ENCODE peak calls at places on chromosomes 6 and 20, in five cellular contexts. One of them, this sample, is unnamed.
A peak's percentile ranks its signal among the peaks of the same experiment; 100 is the strongest.

GRCh38 chr20:4519530-4519929 is 202.2 kb upstream of the PRND start:
- DNase-seq in CD8-positive, alpha-beta memory T cell: no peak
- DNase-seq in CD4-positive, CD25-positive, alpha-beta regulatory T cell: no peak
- DNase-seq in neuronal stem cell: peak; percentile 2
- DNase-seq in IMR-90: no peak
- DNase-seq in this sample: no peak

GRCh38 chr20:35575958-35576357 is 34.1 kb downstream of the ERGIC3 start:
- DNase-seq in CD8-positive, alpha-beta memory T cell: no peak
- DNase-seq in CD4-positive, CD25-positive, alpha-beta regulatory T cell: no peak
- DNase-seq in neuronal stem cell: no peak
- DNase-seq in IMR-90: no peak
- DNase-seq in this sample: no peak

GRCh38 chr6:75409286-75409685 is 84.3 kb downstream of the FILIP1 start:
- DNase-seq in CD8-positive, alpha-beta memory T cell: no peak
- DNase-seq in CD4-positive, CD25-positive, alpha-beta regulatory T cell: no peak
- DNase-seq in neuronal stem cell: no peak
- DNase-seq in IMR-90: peak; percentile 80
- DNase-seq in this sample: no peak

GRCh38 chr6:118263929-118264486 is 284.1 kb upstream of the PLN start:
- DNase-seq in CD8-positive, alpha-beta memory T cell: no peak
- DNase-seq in CD4-positive, CD25-positive, alpha-beta regulatory T cell: no peak
- DNase-seq in neuronal stem cell: peak; percentile 31
- DNase-seq in IMR-90: peak; percentile 1
- DNase-seq in this sample: no peak

GRCh38 chr6:131946992-131947955 is 3.9 kb downstream of the CCN2 start:
- DNase-seq in CD8-positive, alpha-beta memory T cell: no peak
- DNase-seq in CD4-positive, CD25-positive, alpha-beta regulatory T cell: no peak
- DNase-seq in neuronal stem cell: no peak
- DNase-seq in IMR-90: peak; percentile 84
- DNase-seq in this sample: no peak

GRCh38 chr6:137878810-137879285 is 11.8 kb downstream of the TNFAIP3 start:
- DNase-seq in CD8-positive, alpha-beta memory T cell: no peak
- DNase-seq in CD4-positive, CD25-positive, alpha-beta regulatory T cell: no peak
- DNase-seq in neuronal stem cell: peak; percentile 51
- DNase-seq in IMR-90: no peak
- DNase-seq in this sample: no peak

GRCh38 chr6:11875325-11876109 is 96.9 kb upstream of the ADTRP start:
- DNase-seq in CD8-positive, alpha-beta memory T cell: no peak
- DNase-seq in CD4-positive, CD25-positive, alpha-beta regulatory T cell: no peak
- DNase-seq in neuronal stem cell: peak; percentile 20
- DNase-seq in IMR-90: no peak
- DNase-seq in this sample: no peak

GRCh38 chr20:51966296-51966971 is 164.1 kb upstream of the SALL4 start:
- DNase-seq in CD8-positive, alpha-beta memory T cell: no peak
- DNase-seq in CD4-positive, CD25-positive, alpha-beta regulatory T cell: no peak
- DNase-seq in neuronal stem cell: peak; percentile 57
- DNase-seq in IMR-90: peak; percentile 63
- DNase-seq in this sample: no peak

GRCh38 chr20:64219730-64220129 is 35.8 kb upstream of the PCMTD2 start:
- DNase-seq in CD8-positive, alpha-beta memory T cell: no peak
- DNase-seq in CD4-positive, CD25-positive, alpha-beta regulatory T cell: no peak
- DNase-seq in neuronal stem cell: no peak
- DNase-seq in IMR-90: no peak
- DNase-seq in this sample: no peak

GRCh38 chr20:9375221-9375681 is 139.1 kb upstream of the LAMP5 start:
- DNase-seq in CD8-positive, alpha-beta memory T cell: no peak
- DNase-seq in CD4-positive, CD25-positive, alpha-beta regulatory T cell: no peak
- DNase-seq in neuronal stem cell: no peak
- DNase-seq in IMR-90: peak; percentile 71
- DNase-seq in this sample: no peak

GRCh38 chr6:43302126-43302525 is 4.1 kb downstream of the SLC22A7 start:
- DNase-seq in CD8-positive, alpha-beta memory T cell: no peak
- DNase-seq in CD4-positive, CD25-positive, alpha-beta regulatory T cell: no peak
- DNase-seq in neuronal stem cell: no peak
- DNase-seq in IMR-90: no peak
- DNase-seq in this sample: no peak

GRCh38 chr6:102150549-102150948 is 757.0 kb downstream of the GRIK2 start:
- DNase-seq in CD8-positive, alpha-beta memory T cell: no peak
- DNase-seq in CD4-positive, CD25-positive, alpha-beta regulatory T cell: no peak
- DNase-seq in neuronal stem cell: no peak
- DNase-seq in IMR-90: no peak
- DNase-seq in this sample: no peak

GRCh38 chr6:108174371-108175175 is 8.8 kb downstream of the NR2E1 start:
- DNase-seq in CD8-positive, alpha-beta memory T cell: no peak
- DNase-seq in CD4-positive, CD25-positive, alpha-beta regulatory T cell: no peak
- DNase-seq in neuronal stem cell: peak; percentile 69
- DNase-seq in IMR-90: peak; percentile 44
- DNase-seq in this sample: no peak

GRCh38 chr6:151078655-151079054 is 161.1 kb upstream of the AKAP12 start:
- DNase-seq in CD8-positive, alpha-beta memory T cell: no peak
- DNase-seq in CD4-positive, CD25-positive, alpha-beta regulatory T cell: no peak
- DNase-seq in neuronal stem cell: no peak
- DNase-seq in IMR-90: no peak
- DNase-seq in this sample: no peak

GRCh38 chr20:32004963-32005362 is 5.3 kb upstream of the CCM2L start:
- DNase-seq in CD8-positive, alpha-beta memory T cell: peak; percentile 8
- DNase-seq in CD4-positive, CD25-positive, alpha-beta regulatory T cell: no peak
- DNase-seq in neuronal stem cell: no peak
- DNase-seq in IMR-90: peak; percentile 36
- DNase-seq in this sample: no peak

GRCh38 chr6:106557837-106558236 is 71.5 kb downstream of the RTN4IP1 start:
- DNase-seq in CD8-positive, alpha-beta memory T cell: no peak
- DNase-seq in CD4-positive, CD25-positive, alpha-beta regulatory T cell: no peak
- DNase-seq in neuronal stem cell: no peak
- DNase-seq in IMR-90: no peak
- DNase-seq in this sample: no peak

GRCh38 chr6:110401585-110402176 is 13.7 kb downstream of the DDO start:
- DNase-seq in CD8-positive, alpha-beta memory T cell: no peak
- DNase-seq in CD4-positive, CD25-positive, alpha-beta regulatory T cell: no peak
- DNase-seq in neuronal stem cell: no peak
- DNase-seq in IMR-90: no peak
- DNase-seq in this sample: no peak

GRCh38 chr6:40720375-40720748 is 133.2 kb upstream of the LRFN2 start:
- DNase-seq in CD8-positive, alpha-beta memory T cell: no peak
- DNase-seq in CD4-positive, CD25-positive, alpha-beta regulatory T cell: no peak
- DNase-seq in neuronal stem cell: no peak
- DNase-seq in IMR-90: no peak
- DNase-seq in this sample: no peak

GRCh38 chr6:76003686-76004085 is 68.8 kb downstream of the IMPG1 start:
- DNase-seq in CD8-positive, alpha-beta memory T cell: no peak
- DNase-seq in CD4-positive, CD25-positive, alpha-beta regulatory T cell: no peak
- DNase-seq in neuronal stem cell: no peak
- DNase-seq in IMR-90: no peak
- DNase-seq in this sample: no peak

GRCh38 chr6:136123464-136123863 is 126.6 kb downstream of the MTFR2 start:
- DNase-seq in CD8-positive, alpha-beta memory T cell: no peak
- DNase-seq in CD4-positive, CD25-positive, alpha-beta regulatory T cell: no peak
- DNase-seq in neuronal stem cell: no peak
- DNase-seq in IMR-90: peak; percentile 73
- DNase-seq in this sample: no peak

GRCh38 chr20:326645-327031 is 1.3 kb downstream of the SOX12 start:
- DNase-seq in CD8-positive, alpha-beta memory T cell: no peak
- DNase-seq in CD4-positive, CD25-positive, alpha-beta regulatory T cell: no peak
- DNase-seq in neuronal stem cell: peak; percentile 62
- DNase-seq in IMR-90: no peak
- DNase-seq in this sample: peak; percentile 65

GRCh38 chr6:159174263-159174974 is 5.2 kb downstream of the FNDC1 start:
- DNase-seq in CD8-positive, alpha-beta memory T cell: peak; percentile 67
- DNase-seq in CD4-positive, CD25-positive, alpha-beta regulatory T cell: peak; percentile 35
- DNase-seq in neuronal stem cell: peak; percentile 71
- DNase-seq in IMR-90: peak; percentile 63
- DNase-seq in this sample: peak; percentile 80

GRCh38 chr6:31120151-31120915 is at the start of gene CDSN:
- DNase-seq in CD8-positive, alpha-beta memory T cell: no peak
- DNase-seq in CD4-positive, CD25-positive, alpha-beta regulatory T cell: no peak
- DNase-seq in neuronal stem cell: no peak
- DNase-seq in IMR-90: no peak
- DNase-seq in this sample: no peak

GRCh38 chr6:159720708-159721107 is 6.6 kb upstream of the WTAP start:
- DNase-seq in CD8-positive, alpha-beta memory T cell: peak; percentile 57
- DNase-seq in CD4-positive, CD25-positive, alpha-beta regulatory T cell: peak; percentile 42
- DNase-seq in neuronal stem cell: peak; percentile 17
- DNase-seq in IMR-90: no peak
- DNase-seq in this sample: peak; percentile 55

GRCh38 chr6:145668844-145669243 is 66.5 kb downstream of the EPM2A start:
- DNase-seq in CD8-positive, alpha-beta memory T cell: no peak
- DNase-seq in CD4-positive, CD25-positive, alpha-beta regulatory T cell: no peak
- DNase-seq in neuronal stem cell: no peak
- DNase-seq in IMR-90: no peak
- DNase-seq in this sample: no peak

GRCh38 chr6:10424005-10424404 is 9.1 kb upstream of the TFAP2A start:
- DNase-seq in CD8-positive, alpha-beta memory T cell: no peak
- DNase-seq in CD4-positive, CD25-positive, alpha-beta regulatory T cell: no peak
- DNase-seq in neuronal stem cell: no peak
- DNase-seq in IMR-90: no peak
- DNase-seq in this sample: no peak

GRCh38 chr6:10422282-10423034 is 7.6 kb upstream of the TFAP2A start:
- DNase-seq in CD8-positive, alpha-beta memory T cell: no peak
- DNase-seq in CD4-positive, CD25-positive, alpha-beta regulatory T cell: no peak
- DNase-seq in neuronal stem cell: no peak
- DNase-seq in IMR-90: no peak
- DNase-seq in this sample: no peak

GRCh38 chr6:10425973-10426780 is 11.3 kb upstream of the TFAP2A start:
- DNase-seq in CD8-positive, alpha-beta memory T cell: no peak
- DNase-seq in CD4-positive, CD25-positive, alpha-beta regulatory T cell: no peak
- DNase-seq in neuronal stem cell: no peak
- DNase-seq in IMR-90: no peak
- DNase-seq in this sample: no peak

GRCh38 chr6:10426781-10427279 is 12.0 kb upstream of the TFAP2A start:
- DNase-seq in CD8-positive, alpha-beta memory T cell: no peak
- DNase-seq in CD4-positive, CD25-positive, alpha-beta regulatory T cell: no peak
- DNase-seq in neuronal stem cell: no peak
- DNase-seq in IMR-90: no peak
- DNase-seq in this sample: no peak

GRCh38 chr6:10425177-10425972 is 10.5 kb upstream of the TFAP2A start:
- DNase-seq in CD8-positive, alpha-beta memory T cell: no peak
- DNase-seq in CD4-positive, CD25-positive, alpha-beta regulatory T cell: no peak
- DNase-seq in neuronal stem cell: no peak
- DNase-seq in IMR-90: no peak
- DNase-seq in this sample: no peak
- H3K4me3 ChIP-seq in CD8-positive, alpha-beta memory T cell: no peak overlapping the region
- H3K4me3 ChIP-seq in CD4-positive, CD25-positive, alpha-beta regulatory T cell: no peak overlapping the region
- H3K4me3 ChIP-seq in neuronal stem cell: peak overlapping the region; percentile 37
- H3K4me3 ChIP-seq in IMR-90: peak overlapping the region; percentile 36
- H3K4me3 ChIP-seq in this sample: peak overlapping the region; percentile 54

DNA sequence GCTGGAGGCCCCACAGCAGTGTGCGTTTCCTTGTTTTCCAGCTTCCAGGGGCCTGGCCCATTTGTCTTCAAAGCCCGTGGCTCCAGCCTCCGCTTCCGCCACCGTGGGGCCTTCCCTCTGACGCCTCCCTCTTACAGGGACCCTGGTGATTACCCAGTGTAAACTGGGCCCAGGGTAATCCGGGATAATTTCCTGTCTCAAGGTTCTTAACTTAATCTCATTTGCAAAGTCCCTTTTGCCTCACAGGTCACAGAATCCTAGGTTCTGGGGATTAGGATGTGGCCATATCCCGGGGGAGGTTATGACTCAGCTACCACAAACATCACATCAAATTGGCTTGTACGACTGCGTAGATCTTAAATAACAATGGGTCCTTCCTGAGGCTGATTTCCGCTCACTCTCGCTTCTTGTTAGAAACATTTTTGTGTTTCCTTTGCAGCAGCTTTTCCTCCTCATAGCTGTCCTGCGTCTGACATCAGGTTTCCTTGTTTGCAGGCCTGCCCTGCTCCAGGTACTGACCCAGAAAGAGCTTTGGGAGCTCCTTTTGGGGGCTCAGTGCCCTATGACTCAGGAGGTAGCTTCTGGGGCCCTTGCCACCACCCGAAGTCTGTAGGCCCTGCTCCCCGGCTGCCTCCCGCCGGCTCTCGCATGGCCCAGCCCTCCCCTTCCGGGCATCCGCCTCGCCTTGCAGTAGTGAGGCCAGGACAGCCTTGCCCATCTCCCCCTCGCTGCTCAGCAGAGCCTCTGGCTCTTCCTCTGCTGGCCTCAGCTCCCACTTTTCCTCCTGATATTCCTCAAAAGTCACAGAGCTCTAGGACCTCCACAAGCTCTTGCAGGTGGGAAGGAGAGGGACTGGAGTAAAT is 100.5 kb downstream of the ERMARD start:
- DNase-seq in CD8-positive, alpha-beta memory T cell: no peak
- DNase-seq in CD4-positive, CD25-positive, alpha-beta regulatory T cell: no peak
- DNase-seq in neuronal stem cell: no peak
- DNase-seq in IMR-90: no peak
- DNase-seq in this sample: no peak
- H3K4me3 ChIP-seq in CD8-positive, alpha-beta memory T cell: no peak overlapping the region
- H3K4me3 ChIP-seq in CD4-positive, CD25-positive, alpha-beta regulatory T cell: no peak overlapping the region
- H3K4me3 ChIP-seq in neuronal stem cell: no peak overlapping the region
- H3K4me3 ChIP-seq in IMR-90: no peak overlapping the region
- H3K4me3 ChIP-seq in this sample: no peak overlapping the region

DNA sequence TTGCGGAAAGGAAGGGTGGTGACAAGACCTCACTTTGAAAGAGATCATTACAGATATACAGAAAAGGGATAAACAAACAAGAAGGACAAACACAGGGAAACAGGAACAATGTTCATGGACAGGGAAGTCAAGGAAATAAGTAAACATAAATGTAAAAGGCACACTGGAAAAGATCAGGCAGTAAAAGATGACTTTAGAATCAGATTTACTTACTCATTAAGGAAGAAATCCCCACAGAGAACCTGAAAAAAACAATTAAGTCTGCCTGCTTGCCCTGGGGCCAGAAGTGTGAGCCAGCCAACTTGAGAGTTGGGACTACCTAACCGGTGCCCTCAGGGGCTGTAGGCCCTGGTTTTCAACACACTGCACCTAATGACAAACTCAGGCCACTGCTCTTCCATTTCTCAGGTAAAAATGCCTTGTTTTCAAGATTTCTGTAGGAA is 1.7 kb downstream of the APMAP start:
- DNase-seq in CD8-positive, alpha-beta memory T cell: no peak
- DNase-seq in CD4-positive, CD25-positive, alpha-beta regulatory T cell: no peak
- DNase-seq in neuronal stem cell: no peak
- DNase-seq in IMR-90: no peak
- DNase-seq in this sample: no peak
- H3K4me3 ChIP-seq in CD8-positive, alpha-beta memory T cell: peak overlapping the region; percentile 84
- H3K4me3 ChIP-seq in CD4-positive, CD25-positive, alpha-beta regulatory T cell: peak overlapping the region; percentile 70
- H3K4me3 ChIP-seq in neuronal stem cell: peak overlapping the region; percentile 85
- H3K4me3 ChIP-seq in IMR-90: no peak overlapping the region
- H3K4me3 ChIP-seq in this sample: no peak overlapping the region

DNA sequence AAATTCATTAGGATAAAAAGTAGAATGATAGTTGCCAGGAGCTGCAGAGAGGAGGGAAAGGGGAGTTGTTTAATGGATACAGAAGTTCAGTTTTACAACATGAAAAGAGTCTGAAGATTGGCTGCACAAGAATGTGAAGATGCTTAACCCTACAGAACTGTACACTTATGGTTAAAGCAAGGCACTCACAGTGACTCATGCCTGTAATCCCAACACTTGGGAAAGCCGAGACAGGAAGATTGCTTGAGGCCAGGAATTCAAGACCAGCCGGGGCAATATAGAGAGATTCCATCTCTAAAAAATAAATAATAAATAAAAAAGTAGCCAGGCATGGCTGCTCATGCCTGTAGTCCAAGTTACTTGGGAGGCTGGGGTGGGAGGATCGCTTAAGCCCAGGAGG is 174.0 kb downstream of the TASP1 start:
- DNase-seq in CD8-positive, alpha-beta memory T cell: no peak
- DNase-seq in CD4-positive, CD25-positive, alpha-beta regulatory T cell: no peak
- DNase-seq in neuronal stem cell: no peak
- DNase-seq in IMR-90: peak; percentile 63
- DNase-seq in this sample: no peak
- H3K4me3 ChIP-seq in CD8-positive, alpha-beta memory T cell: no peak overlapping the region
- H3K4me3 ChIP-seq in CD4-positive, CD25-positive, alpha-beta regulatory T cell: no peak overlapping the region
- H3K4me3 ChIP-seq in neuronal stem cell: no peak overlapping the region
- H3K4me3 ChIP-seq in IMR-90: no peak overlapping the region
- H3K4me3 ChIP-seq in this sample: no peak overlapping the region

This sample was measured in Peyer's patch.